ENCODE peak calls at places on chromosomes 5 and 9, in six cellular contexts. M is neural progenitor cell, U is brain microvascular endothelial cell, X is suprapubic skin, H is choroid plexus epithelial cell, T is progenitor cell of endocrine pancreas. W is an unnamed sample.

GRCh38 chr9:135951889-135952663 is 9.1 kb downstream of the UBAC1 start:
- DNase-seq in T (no peak), H (peak), M (peak), U (peak), X (no peak), W (no peak)

GRCh38 chr9:3929345-3930150 is 370.3 kb downstream of the GLIS3 start:
- DNase-seq in X (no peak), T (no peak), M (no peak), U (no peak), H (no peak), W (no peak)

GRCh38 chr9:109379513-109379912 is 58.7 kb upstream of the EPB41L4B start:
- DNase-seq in M (no peak), X (no peak), U (no peak), H (no peak), T (no peak), W (no peak)

GRCh38 chr5:81856948-81857928 is 106.3 kb upstream of the SSBP2 start:
- DNase-seq in M (peak), U (no peak), H (peak), T (no peak), X (peak), W (peak)

GRCh38 chr5:77924081-77924480 is 147.9 kb upstream of the TBCA start:
- DNase-seq in H (no peak), M (no peak), U (no peak), X (no peak), T (no peak), W (no peak)

GRCh38 chr9:36584626-36585460 is 12.1 kb downstream of the MELK start:
- DNase-seq in X (no peak), H (no peak), T (no peak), M (no peak), U (peak), W (no peak)

GRCh38 chr5:122844916-122845252 is 529 bp upstream of the SNX24 start:
- DNase-seq in M (no peak), T (no peak), X (no peak), H (no peak), U (no peak), W (no peak)

GRCh38 chr5:104355350-104355749 is 792.8 kb upstream of the NUDT12 start:
- DNase-seq in U (no peak), M (peak), X (no peak), T (no peak), H (no peak), W (no peak)

GRCh38 chr9:103323699-103324098 is 328.6 kb downstream of the CYLC2 start:
- DNase-seq in T (no peak), X (no peak), U (no peak), M (no peak), H (no peak), W (no peak)

GRCh38 chr9:103319979-103320378 is 324.8 kb downstream of the CYLC2 start:
- DNase-seq in U (no peak), T (no peak), H (peak), X (no peak), M (no peak), W (no peak)
- TF ChIP-seq CTCF in U (peak), T (peak), H (no peak), X (no peak), M (peak), W (no peak)

GRCh38 chr5:66742083-66742895 is 146.1 kb downstream of the MAST4 start:
- DNase-seq in U (peak), H (peak), M (peak), X (no peak), T (no peak), W (peak)
- TF ChIP-seq CTCF in U (peak), H (peak), M (peak), X (no peak), T (peak), W (no peak)

GRCh38 chr9:133204993-133205336 is 4.1 kb downstream of the OBP2B start:
- DNase-seq in T (no peak), M (no peak), X (no peak), H (no peak), U (no peak), W (no peak)
- TF ChIP-seq CTCF in T (no peak), M (no peak), X (no peak), H (no peak), U (no peak), W (no peak)

DNA sequence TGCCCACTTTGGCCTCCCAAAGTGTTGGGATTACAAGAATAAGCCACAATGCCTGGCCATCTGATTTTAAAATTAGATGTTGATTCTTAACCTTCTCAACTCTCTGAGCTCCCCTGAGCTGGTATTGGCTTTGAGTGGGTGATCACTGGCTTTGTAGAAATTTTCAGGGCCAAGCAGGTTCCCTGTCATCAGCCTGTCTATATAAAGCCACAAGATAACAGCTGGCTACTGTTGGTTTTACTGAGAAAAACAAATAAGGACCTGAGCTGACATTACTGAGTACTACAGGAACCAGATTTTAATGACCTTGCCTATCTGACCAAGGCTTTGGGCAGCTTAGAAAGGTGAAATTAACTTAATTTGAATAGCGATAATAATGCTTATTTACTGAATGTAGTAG is 153.6 kb downstream of the MSX2 start:
- DNase-seq in X (no peak), U (no peak), M (no peak), H (no peak), T (no peak), W (no peak)
- TF ChIP-seq CTCF in X (no peak), U (no peak), M (no peak), H (no peak), T (no peak), W (no peak)

W was measured in activated CD8-positive, alpha-beta T cell treated with anti-CD3 and anti-CD28 coated beads for 36 hours.